ENCODE peak calls at places on chromosomes 16 and 17, in seven cellular contexts. One of them, this sample, is unnamed.

GRCh38 chr17:968812-969766 is 10.5 kb downstream of the NXN start:
- DNase-seq in cardiac fibroblast: no peak
- DNase-seq in iPS-NIHi11: no peak
- DNase-seq in NCI-H69: peak
- DNase-seq in endothelial cell of umbilical vein: no peak
- DNase-seq in effector memory CD4-positive, alpha-beta T cell: no peak
- DNase-seq in stimulated activated CD4-positive, alpha-beta T cell treated with anti-CD3 and anti-CD28 coated beads, Interleukin-1b, Interleukin-23, amount 100 ng/mL, for 48 hours: no peak
- DNase-seq in this sample: no peak

GRCh38 chr16:58379736-58380135 is 12.5 kb upstream of the GINS3 start:
- DNase-seq in cardiac fibroblast: no peak
- DNase-seq in iPS-NIHi11: no peak
- DNase-seq in NCI-H69: no peak
- DNase-seq in endothelial cell of umbilical vein: no peak
- DNase-seq in effector memory CD4-positive, alpha-beta T cell: no peak
- DNase-seq in stimulated activated CD4-positive, alpha-beta T cell treated with anti-CD3 and anti-CD28 coated beads, Interleukin-1b, Interleukin-23, amount 100 ng/mL, for 48 hours: no peak
- DNase-seq in this sample: no peak

GRCh38 chr17:30021708-30022317 is 80.4 kb downstream of the EFCAB5 start:
- DNase-seq in cardiac fibroblast: peak
- DNase-seq in iPS-NIHi11: peak
- DNase-seq in NCI-H69: peak
- DNase-seq in endothelial cell of umbilical vein: peak
- DNase-seq in effector memory CD4-positive, alpha-beta T cell: no peak
- DNase-seq in stimulated activated CD4-positive, alpha-beta T cell treated with anti-CD3 and anti-CD28 coated beads, Interleukin-1b, Interleukin-23, amount 100 ng/mL, for 48 hours: no peak
- DNase-seq in this sample: no peak

GRCh38 chr16:10552281-10552680 is 28.1 kb downstream of the EMP2 start:
- DNase-seq in cardiac fibroblast: no peak
- DNase-seq in iPS-NIHi11: no peak
- DNase-seq in NCI-H69: no peak
- DNase-seq in endothelial cell of umbilical vein: no peak
- DNase-seq in effector memory CD4-positive, alpha-beta T cell: no peak
- DNase-seq in stimulated activated CD4-positive, alpha-beta T cell treated with anti-CD3 and anti-CD28 coated beads, Interleukin-1b, Interleukin-23, amount 100 ng/mL, for 48 hours: no peak
- DNase-seq in this sample: no peak

GRCh38 chr16:797120-797420 is 3.5 kb downstream of the GNG13 start:
- DNase-seq in cardiac fibroblast: no peak
- DNase-seq in iPS-NIHi11: peak
- DNase-seq in NCI-H69: peak
- DNase-seq in endothelial cell of umbilical vein: no peak
- DNase-seq in effector memory CD4-positive, alpha-beta T cell: no peak
- DNase-seq in stimulated activated CD4-positive, alpha-beta T cell treated with anti-CD3 and anti-CD28 coated beads, Interleukin-1b, Interleukin-23, amount 100 ng/mL, for 48 hours: peak
- DNase-seq in this sample: peak

GRCh38 chr17:41308918-41309359 is at the start of gene KRTAP16-1:
- DNase-seq in cardiac fibroblast: no peak
- DNase-seq in iPS-NIHi11: no peak
- DNase-seq in NCI-H69: no peak
- DNase-seq in endothelial cell of umbilical vein: no peak
- DNase-seq in effector memory CD4-positive, alpha-beta T cell: peak
- DNase-seq in stimulated activated CD4-positive, alpha-beta T cell treated with anti-CD3 and anti-CD28 coated beads, Interleukin-1b, Interleukin-23, amount 100 ng/mL, for 48 hours: peak
- DNase-seq in this sample: no peak

GRCh38 chr16:30997887-30998711 is 12.3 kb downstream of the STX1B start:
- DNase-seq in cardiac fibroblast: peak
- DNase-seq in iPS-NIHi11: no peak
- DNase-seq in NCI-H69: peak
- DNase-seq in endothelial cell of umbilical vein: no peak
- DNase-seq in effector memory CD4-positive, alpha-beta T cell: no peak
- DNase-seq in stimulated activated CD4-positive, alpha-beta T cell treated with anti-CD3 and anti-CD28 coated beads, Interleukin-1b, Interleukin-23, amount 100 ng/mL, for 48 hours: no peak
- DNase-seq in this sample: peak

GRCh38 chr17:31425646-31426045 is 34.2 kb downstream of the RAB11FIP4 start:
- DNase-seq in cardiac fibroblast: no peak
- DNase-seq in iPS-NIHi11: no peak
- DNase-seq in NCI-H69: peak
- DNase-seq in endothelial cell of umbilical vein: no peak
- DNase-seq in effector memory CD4-positive, alpha-beta T cell: no peak
- DNase-seq in stimulated activated CD4-positive, alpha-beta T cell treated with anti-CD3 and anti-CD28 coated beads, Interleukin-1b, Interleukin-23, amount 100 ng/mL, for 48 hours: no peak
- DNase-seq in this sample: no peak

GRCh38 chr16:81600275-81600674 is 155.7 kb downstream of the CMIP start:
- DNase-seq in cardiac fibroblast: peak
- DNase-seq in iPS-NIHi11: no peak
- DNase-seq in NCI-H69: no peak
- DNase-seq in endothelial cell of umbilical vein: peak
- DNase-seq in effector memory CD4-positive, alpha-beta T cell: no peak
- DNase-seq in stimulated activated CD4-positive, alpha-beta T cell treated with anti-CD3 and anti-CD28 coated beads, Interleukin-1b, Interleukin-23, amount 100 ng/mL, for 48 hours: no peak
- DNase-seq in this sample: peak

GRCh38 chr17:49995055-49995738 is at the start of gene DLX3:
- DNase-seq in cardiac fibroblast: peak
- DNase-seq in iPS-NIHi11: peak
- DNase-seq in NCI-H69: peak
- DNase-seq in endothelial cell of umbilical vein: peak
- DNase-seq in effector memory CD4-positive, alpha-beta T cell: no peak
- DNase-seq in stimulated activated CD4-positive, alpha-beta T cell treated with anti-CD3 and anti-CD28 coated beads, Interleukin-1b, Interleukin-23, amount 100 ng/mL, for 48 hours: peak
- DNase-seq in this sample: peak

GRCh38 chr17:50151937-50152547 is 1.6 kb upstream of the PPP1R9B start:
- DNase-seq in cardiac fibroblast: peak
- DNase-seq in iPS-NIHi11: peak
- DNase-seq in NCI-H69: peak
- DNase-seq in endothelial cell of umbilical vein: peak
- DNase-seq in effector memory CD4-positive, alpha-beta T cell: no peak
- DNase-seq in stimulated activated CD4-positive, alpha-beta T cell treated with anti-CD3 and anti-CD28 coated beads, Interleukin-1b, Interleukin-23, amount 100 ng/mL, for 48 hours: peak
- DNase-seq in this sample: peak

GRCh38 chr16:26668026-26668425 is 398.7 kb upstream of the C16orf82 start:
- DNase-seq in cardiac fibroblast: no peak
- DNase-seq in iPS-NIHi11: no peak
- DNase-seq in NCI-H69: no peak
- DNase-seq in endothelial cell of umbilical vein: no peak
- DNase-seq in effector memory CD4-positive, alpha-beta T cell: no peak
- DNase-seq in stimulated activated CD4-positive, alpha-beta T cell treated with anti-CD3 and anti-CD28 coated beads, Interleukin-1b, Interleukin-23, amount 100 ng/mL, for 48 hours: no peak
- DNase-seq in this sample: no peak

GRCh38 chr17:14203392-14203791 is 33.3 kb downstream of the CDRT15 start:
- DNase-seq in cardiac fibroblast: peak
- DNase-seq in iPS-NIHi11: no peak
- DNase-seq in NCI-H69: no peak
- DNase-seq in endothelial cell of umbilical vein: no peak
- DNase-seq in effector memory CD4-positive, alpha-beta T cell: no peak
- DNase-seq in stimulated activated CD4-positive, alpha-beta T cell treated with anti-CD3 and anti-CD28 coated beads, Interleukin-1b, Interleukin-23, amount 100 ng/mL, for 48 hours: peak
- DNase-seq in this sample: no peak

GRCh38 chr17:79775635-79776034 is 2.3 kb upstream of the CBX2 start:
- DNase-seq in cardiac fibroblast: no peak
- DNase-seq in iPS-NIHi11: no peak
- DNase-seq in NCI-H69: no peak
- DNase-seq in endothelial cell of umbilical vein: no peak
- DNase-seq in effector memory CD4-positive, alpha-beta T cell: no peak
- DNase-seq in stimulated activated CD4-positive, alpha-beta T cell treated with anti-CD3 and anti-CD28 coated beads, Interleukin-1b, Interleukin-23, amount 100 ng/mL, for 48 hours: no peak
- DNase-seq in this sample: no peak

GRCh38 chr17:68431661-68432071 is 25.6 kb downstream of the WIPI1 start:
- DNase-seq in cardiac fibroblast: peak
- DNase-seq in iPS-NIHi11: peak
- DNase-seq in NCI-H69: peak
- DNase-seq in endothelial cell of umbilical vein: peak
- DNase-seq in effector memory CD4-positive, alpha-beta T cell: no peak
- DNase-seq in stimulated activated CD4-positive, alpha-beta T cell treated with anti-CD3 and anti-CD28 coated beads, Interleukin-1b, Interleukin-23, amount 100 ng/mL, for 48 hours: peak
- DNase-seq in this sample: peak

GRCh38 chr16:50908468-50908867 is 166.6 kb downstream of the CYLD start:
- DNase-seq in cardiac fibroblast: no peak
- DNase-seq in iPS-NIHi11: no peak
- DNase-seq in NCI-H69: no peak
- DNase-seq in endothelial cell of umbilical vein: no peak
- DNase-seq in effector memory CD4-positive, alpha-beta T cell: no peak
- DNase-seq in stimulated activated CD4-positive, alpha-beta T cell treated with anti-CD3 and anti-CD28 coated beads, Interleukin-1b, Interleukin-23, amount 100 ng/mL, for 48 hours: no peak
- DNase-seq in this sample: no peak

GRCh38 chr16:71631776-71632175 is 5.8 kb downstream of the MARVELD3 start:
- DNase-seq in cardiac fibroblast: peak
- DNase-seq in iPS-NIHi11: no peak
- DNase-seq in NCI-H69: peak
- DNase-seq in endothelial cell of umbilical vein: no peak
- DNase-seq in effector memory CD4-positive, alpha-beta T cell: no peak
- DNase-seq in stimulated activated CD4-positive, alpha-beta T cell treated with anti-CD3 and anti-CD28 coated beads, Interleukin-1b, Interleukin-23, amount 100 ng/mL, for 48 hours: no peak
- DNase-seq in this sample: no peak

GRCh38 chr17:14340968-14341412 is 40.1 kb downstream of the HS3ST3B1 start:
- DNase-seq in cardiac fibroblast: peak
- DNase-seq in iPS-NIHi11: no peak
- DNase-seq in NCI-H69: no peak
- DNase-seq in endothelial cell of umbilical vein: no peak
- DNase-seq in effector memory CD4-positive, alpha-beta T cell: no peak
- DNase-seq in stimulated activated CD4-positive, alpha-beta T cell treated with anti-CD3 and anti-CD28 coated beads, Interleukin-1b, Interleukin-23, amount 100 ng/mL, for 48 hours: no peak
- DNase-seq in this sample: no peak

GRCh38 chr16:46688101-46688656 is 799 bp downstream of the VPS35 start:
- DNase-seq in cardiac fibroblast: peak
- DNase-seq in iPS-NIHi11: no peak
- DNase-seq in NCI-H69: no peak
- DNase-seq in endothelial cell of umbilical vein: peak
- DNase-seq in effector memory CD4-positive, alpha-beta T cell: no peak
- DNase-seq in stimulated activated CD4-positive, alpha-beta T cell treated with anti-CD3 and anti-CD28 coated beads, Interleukin-1b, Interleukin-23, amount 100 ng/mL, for 48 hours: no peak
- DNase-seq in this sample: no peak

GRCh38 chr16:8763899-8764298 is 33.5 kb downstream of the TMEM186 start:
- DNase-seq in cardiac fibroblast: no peak
- DNase-seq in iPS-NIHi11: peak
- DNase-seq in NCI-H69: no peak
- DNase-seq in endothelial cell of umbilical vein: no peak
- DNase-seq in effector memory CD4-positive, alpha-beta T cell: no peak
- DNase-seq in stimulated activated CD4-positive, alpha-beta T cell treated with anti-CD3 and anti-CD28 coated beads, Interleukin-1b, Interleukin-23, amount 100 ng/mL, for 48 hours: no peak
- DNase-seq in this sample: no peak

GRCh38 chr17:2101448-2102257 is 46.8 kb downstream of the HIC1 start:
- DNase-seq in cardiac fibroblast: no peak
- DNase-seq in iPS-NIHi11: no peak
- DNase-seq in NCI-H69: peak
- DNase-seq in endothelial cell of umbilical vein: no peak
- DNase-seq in effector memory CD4-positive, alpha-beta T cell: no peak
- DNase-seq in stimulated activated CD4-positive, alpha-beta T cell treated with anti-CD3 and anti-CD28 coated beads, Interleukin-1b, Interleukin-23, amount 100 ng/mL, for 48 hours: peak
- DNase-seq in this sample: no peak

GRCh38 chr17:43591750-43592562 is 45.8 kb upstream of the ETV4 start:
- DNase-seq in cardiac fibroblast: peak
- DNase-seq in iPS-NIHi11: no peak
- DNase-seq in NCI-H69: no peak
- DNase-seq in endothelial cell of umbilical vein: peak
- DNase-seq in effector memory CD4-positive, alpha-beta T cell: no peak
- DNase-seq in stimulated activated CD4-positive, alpha-beta T cell treated with anti-CD3 and anti-CD28 coated beads, Interleukin-1b, Interleukin-23, amount 100 ng/mL, for 48 hours: no peak
- DNase-seq in this sample: no peak

GRCh38 chr17:343211-343610 is 9.4 kb downstream of the RPH3AL start:
- DNase-seq in cardiac fibroblast: no peak
- DNase-seq in iPS-NIHi11: no peak
- DNase-seq in NCI-H69: no peak
- DNase-seq in endothelial cell of umbilical vein: no peak
- DNase-seq in effector memory CD4-positive, alpha-beta T cell: no peak
- DNase-seq in stimulated activated CD4-positive, alpha-beta T cell treated with anti-CD3 and anti-CD28 coated beads, Interleukin-1b, Interleukin-23, amount 100 ng/mL, for 48 hours: no peak
- DNase-seq in this sample: no peak

GRCh38 chr17:2598166-2598565 is 4.7 kb downstream of the PAFAH1B1 start:
- DNase-seq in cardiac fibroblast: peak
- DNase-seq in iPS-NIHi11: no peak
- DNase-seq in NCI-H69: no peak
- DNase-seq in endothelial cell of umbilical vein: peak
- DNase-seq in effector memory CD4-positive, alpha-beta T cell: no peak
- DNase-seq in stimulated activated CD4-positive, alpha-beta T cell treated with anti-CD3 and anti-CD28 coated beads, Interleukin-1b, Interleukin-23, amount 100 ng/mL, for 48 hours: no peak
- DNase-seq in this sample: no peak